ENCODE peak calls at places on chromosome 3, in seven cellular contexts. X, L, A, I, Z, H and S are unnamed samples.
A peak's percentile ranks its signal among the peaks of the same experiment; 100 is the strongest.

GRCh38 chr3:177294221-177294620 is 96.9 kb upstream of the TBL1XR1 start:
- DNase-seq in X (no peak), L (no peak), A (peak; percentile 73), I (no peak), Z (no peak), H (peak; percentile 29), S (no peak)

GRCh38 chr3:40172560-40172959 is 136.9 kb upstream of the EIF1B start:
- DNase-seq in X (no peak), L (no peak), A (no peak), I (no peak), Z (no peak), H (no peak), S (no peak)

GRCh38 chr3:39138804-39139415 is 14.5 kb downstream of the CSRNP1 start:
- DNase-seq in X (no peak), L (no peak), A (peak; percentile 35), I (no peak), Z (no peak), H (no peak), S (no peak)

GRCh38 chr3:138426211-138426610 is 8.2 kb upstream of the ESYT3 start:
- DNase-seq in X (no peak), L (no peak), A (peak; percentile 50), I (no peak), Z (no peak), H (no peak), S (no peak)

GRCh38 chr3:136883967-136884720 is 22.1 kb downstream of the NCK1 start:
- DNase-seq in X (no peak), L (no peak), A (no peak), I (peak; percentile 16), Z (no peak), H (no peak), S (peak; percentile 65)

GRCh38 chr3:53858096-53858741 is 11.9 kb downstream of the IL17RB start:
- DNase-seq in X (no peak), L (no peak), A (no peak), I (no peak), Z (no peak), H (no peak), S (peak; percentile 43)

GRCh38 chr3:15161113-15161512 is 44.9 kb upstream of the CAPN7 start:
- DNase-seq in X (no peak), L (no peak), A (peak; percentile 28), I (no peak), Z (no peak), H (no peak), S (no peak)

GRCh38 chr3:156615592-156616173 is 58.7 kb upstream of the TIPARP start:
- DNase-seq in X (no peak), L (no peak), A (peak; percentile 89), I (no peak), Z (no peak), H (no peak), S (no peak)

GRCh38 chr3:29164825-29165224 is 116.0 kb upstream of the RBMS3 start:
- DNase-seq in X (no peak), L (no peak), A (no peak), I (no peak), Z (no peak), H (no peak), S (no peak)

GRCh38 chr3:172525116-172525613 is 1.9 kb upstream of the TNFSF10 start:
- DNase-seq in X (no peak), L (no peak), A (no peak), I (no peak), Z (no peak), H (no peak), S (no peak)

GRCh38 chr3:101665851-101666250 is 11.1 kb downstream of the ZBTB11 start:
- DNase-seq in X (no peak), L (no peak), A (no peak), I (no peak), Z (no peak), H (no peak), S (peak; percentile 51)

GRCh38 chr3:95048564-95048963 is 985.7 kb downstream of the NSUN3 start:
- DNase-seq in X (no peak), L (no peak), A (no peak), I (no peak), Z (no peak), H (no peak), S (no peak)

GRCh38 chr3:181288145-181288544 is 298.6 kb upstream of the DNAJC19 start:
- DNase-seq in X (no peak), L (no peak), A (no peak), I (no peak), Z (no peak), H (no peak), S (no peak)

GRCh38 chr3:139380575-139380974 is 8.9 kb downstream of the COPB2 start:
- DNase-seq in X (no peak), L (no peak), A (no peak), I (no peak), Z (no peak), H (no peak), S (no peak)

GRCh38 chr3:81173514-81173913 is 587.9 kb downstream of the GBE1 start:
- DNase-seq in X (no peak), L (peak; percentile 15), A (peak; percentile 38), I (no peak), Z (no peak), H (no peak), S (peak; percentile 65)